ENCODE peak calls at places on chromosomes 11 and 22, in seven cellular contexts. X is WTC11, P is osteocyte, T is choroid plexus epithelial cell, I is epithelial cell of esophagus, V is bronchial epithelial cell, W is GM23338. Z is an unnamed sample.
A peak's percentile ranks its signal among the peaks of the same experiment; 100 is the strongest.

GRCh38 chr22:37242395-37242918 is 1.6 kb downstream of the RAC2 start:
- DNase-seq in T (no peak), I (peak; percentile 64), V (peak; percentile 67), W (no peak), X (no peak), P (no peak), Z (no peak)

GRCh38 chr11:15288801-15289342 is 174.1 kb downstream of the INSC start:
- DNase-seq in W (no peak), V (no peak), T (no peak), P (no peak), X (no peak), I (no peak), Z (no peak)

GRCh38 chr11:2464451-2465165 is 19.8 kb downstream of the KCNQ1 start:
- DNase-seq in T (no peak), I (no peak), W (no peak), X (no peak), V (no peak), P (peak; percentile 66), Z (no peak)

GRCh38 chr11:1049071-1049405 is 12.5 kb upstream of the MUC6 start:
- DNase-seq in W (no peak), X (no peak), T (no peak), V (no peak), P (no peak), I (no peak), Z (no peak)

GRCh38 chr11:20097319-20098221 is 62.7 kb downstream of the DBX1 start:
- DNase-seq in P (no peak), X (no peak), V (peak; percentile 25), W (no peak), I (no peak), T (peak; percentile 83), Z (no peak)

GRCh38 chr22:30767656-30768055 is 73.0 kb downstream of the OSBP2 start:
- DNase-seq in X (no peak), W (no peak), T (no peak), I (no peak), P (no peak), V (no peak), Z (no peak)

GRCh38 chr11:114466742-114467141 is 27.5 kb downstream of the REXO2 start:
- DNase-seq in W (no peak), I (no peak), P (no peak), V (no peak), X (no peak), T (peak; percentile 54), Z (no peak)

GRCh38 chr11:110196241-110196754 is 100.1 kb downstream of the RDX start:
- DNase-seq in T (peak; percentile 97), P (no peak), V (peak; percentile 99), I (peak; percentile 95), X (no peak), W (no peak), Z (no peak)

GRCh38 chr11:79273781-79274180 is 167.0 kb downstream of the TENM4 start:
- DNase-seq in I (no peak), V (no peak), X (peak; percentile 46), P (no peak), W (peak; percentile 34), T (no peak), Z (no peak)

GRCh38 chr22:25035715-25036114 is 83.2 kb downstream of the KIAA1671 start:
- DNase-seq in W (no peak), V (no peak), X (no peak), I (no peak), P (no peak), T (no peak), Z (no peak)

GRCh38 chr11:132028380-132029240 is 658.2 kb downstream of the NTM start:
- DNase-seq in I (peak; percentile 70), W (peak; percentile 72), X (no peak), T (peak; percentile 68), P (no peak), V (peak; percentile 61), Z (peak; percentile 31)

GRCh38 chr11:129374993-129375721 is 491 bp upstream of the BARX2 start:
- DNase-seq in V (peak; percentile 45), T (no peak), W (peak; percentile 72), P (no peak), I (peak; percentile 75), X (peak; percentile 42), Z (no peak)

GRCh38 chr22:36026741-36027140 is 1.9 kb downstream of the RBFOX2 start:
- DNase-seq in X (no peak), T (peak; percentile 57), I (no peak), W (peak; percentile 61), P (no peak), V (peak; percentile 40), Z (no peak)

GRCh38 chr11:9219115-9219514 is 46.0 kb downstream of the DENND5A start:
- DNase-seq in T (peak; percentile 77), X (no peak), I (no peak), P (no peak), V (no peak), W (no peak), Z (no peak)

GRCh38 chr11:44229003-44229570 is 80.9 kb downstream of the ALX4 start:
- DNase-seq in P (no peak), I (peak; percentile 48), X (no peak), T (no peak), W (no peak), V (peak; percentile 50), Z (no peak)

GRCh38 chr11:79069504-79069903 is 371.3 kb downstream of the TENM4 start:
- DNase-seq in P (no peak), W (no peak), T (no peak), I (no peak), X (no peak), V (no peak), Z (no peak)

GRCh38 chr11:19191530-19192169 is 10.1 kb downstream of the CSRP3 start:
- DNase-seq in I (no peak), P (no peak), X (no peak), T (no peak), W (no peak), V (no peak), Z (no peak)

GRCh38 chr11:1158681-1159525 is 1.1 kb downstream of the MUC5AC start:
- DNase-seq in T (no peak), V (no peak), W (no peak), P (no peak), X (peak; percentile 10), I (no peak), Z (no peak)

GRCh38 chr11:46726206-46726862 is 7.3 kb downstream of the F2 start:
- DNase-seq in I (no peak), X (no peak), P (no peak), T (no peak), W (no peak), V (no peak), Z (no peak)
- TF ChIP-seq CTCF in I (no peak), X (no peak), P (no peak), T (no peak), W (no peak), V (no peak), Z (no peak)

GRCh38 chr11:67273260-67273990 is 7.2 kb downstream of the GRK2 start:
- DNase-seq in P (no peak), X (peak; percentile 11), W (no peak), V (no peak), I (no peak), T (no peak), Z (no peak)
- TF ChIP-seq CTCF in P (no peak), X (no peak), W (no peak), V (no peak), I (no peak), T (no peak), Z (no peak)

DNA sequence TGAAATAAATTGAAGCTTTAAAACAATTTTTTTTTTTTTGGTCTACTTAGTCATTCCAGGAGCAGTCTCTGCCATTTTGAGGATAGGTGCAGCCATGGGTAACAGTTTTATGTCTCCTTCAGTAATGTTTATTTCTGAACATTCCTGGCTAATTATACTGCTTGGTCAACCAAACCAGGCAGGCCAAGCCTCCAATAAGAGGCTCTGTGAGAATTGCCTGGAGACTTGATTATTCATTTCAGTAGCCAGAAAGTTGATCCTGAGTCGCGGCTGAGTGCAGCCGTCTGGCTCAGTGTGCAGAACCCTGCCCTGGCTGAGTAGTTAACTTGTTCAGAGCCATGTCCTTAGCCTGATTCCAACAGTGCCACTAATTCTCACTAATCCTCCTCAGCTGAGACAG is 364.0 kb upstream of the FAT3 start:
- DNase-seq in I (no peak), P (no peak), V (no peak), W (no peak), X (no peak), T (no peak), Z (no peak)
- TF ChIP-seq CTCF in I (no peak), P (no peak), V (no peak), W (no peak), X (no peak), T (no peak), Z (no peak)

GRCh38 chr22:50059185-50059880 is 1.2 kb upstream of the TTLL8 start:
- DNase-seq in X (peak; percentile 59), I (no peak), V (no peak), P (no peak), W (peak; percentile 82), T (peak; percentile 37), Z (peak; percentile 41)
- TF ChIP-seq CTCF in X (no peak), I (no peak), V (no peak), P (peak; percentile 29), W (peak; percentile 45), T (peak; percentile 39), Z (peak; percentile 54)

GRCh38 chr22:19151329-19152191 is 1.5 kb upstream of the GSC2 start:
- DNase-seq in X (no peak), I (no peak), T (no peak), P (no peak), W (no peak), V (no peak), Z (no peak)
- TF ChIP-seq CTCF in X (no peak), I (no peak), T (no peak), P (no peak), W (no peak), V (no peak), Z (no peak)